ENCODE peak calls at places on chromosomes 7 and 10, in nine cellular contexts. B is midbrain; K is stimulated activated CD8-positive, alpha-beta memory T cell treated with anti-CD3 and anti-CD28 coated beads, Interleukin-4, amount 100 ng/mL, for 1 hour; N is adrenal gland; A is germinal center; S is CD14-positive monocyte; T is activated CD8-positive, alpha-beta memory T cell treated with anti-CD3 and anti-CD28 coated beads for 4 hours; Z is AG04450; P is HEK293T. W is an unnamed sample.

GRCh38 chr7:1062296-1063294 is 18.2 kb downstream of the GPR146 start:
- DNase-seq in A (peak), B (no peak), K (no peak), P (no peak), Z (no peak), N (no peak), S (no peak), T (no peak), W (no peak)

GRCh38 chr7:85776691-85777363 is 590.0 kb upstream of the SEMA3D start:
- DNase-seq in P (no peak), T (no peak), N (peak), K (no peak), A (no peak), S (no peak), B (no peak), Z (no peak), W (no peak)

GRCh38 chr10:27479016-27479415 is 25.1 kb upstream of the RAB18 start:
- DNase-seq in N (no peak), K (no peak), P (no peak), A (no peak), S (no peak), B (no peak), Z (no peak), T (no peak), W (no peak)

GRCh38 chr7:69246758-69247157 is 351.5 kb upstream of the AUTS2 start:
- DNase-seq in T (no peak), Z (no peak), P (no peak), B (peak), K (no peak), S (peak), A (no peak), N (peak), W (no peak)

GRCh38 chr7:13830604-13830915 is 158.9 kb downstream of the ETV1 start:
- DNase-seq in S (no peak), K (no peak), T (no peak), Z (no peak), P (no peak), B (no peak), N (no peak), A (no peak), W (no peak)

GRCh38 chr7:295155-296154 is 5.5 kb downstream of the FOXL3 start:
- DNase-seq in T (no peak), A (no peak), N (no peak), B (no peak), Z (no peak), P (no peak), S (peak), K (no peak), W (no peak)

GRCh38 chr7:51029586-51030230 is 247.0 kb upstream of the GRB10 start:
- DNase-seq in S (no peak), Z (peak), N (no peak), B (no peak), T (no peak), P (no peak), A (no peak), K (no peak), W (no peak)

GRCh38 chr10:24208661-24209420 is at the start of gene KIAA1217:
- DNase-seq in S (no peak), Z (no peak), N (peak), B (peak), T (no peak), A (no peak), K (no peak), P (peak), W (peak)

GRCh38 chr10:43437141-43437860 is 390 bp downstream of the ZNF487 start:
- DNase-seq in N (peak), Z (no peak), T (no peak), A (no peak), B (no peak), P (no peak), K (no peak), S (no peak), W (no peak)

GRCh38 chr7:28903779-28904538 is 54.2 kb downstream of the TRIL start:
- DNase-seq in T (no peak), N (no peak), A (no peak), P (no peak), B (no peak), S (no peak), Z (no peak), K (no peak), W (no peak)

GRCh38 chr7:80764132-80764531 is 125.7 kb downstream of the CD36 start:
- DNase-seq in T (no peak), Z (no peak), N (no peak), S (no peak), P (no peak), B (no peak), K (no peak), A (no peak), W (no peak)

GRCh38 chr10:131224106-131224505 is 87.4 kb downstream of the TCERG1L start:
- DNase-seq in B (no peak), Z (no peak), K (no peak), T (no peak), S (no peak), P (no peak), A (no peak), N (no peak), W (no peak)

GRCh38 chr10:77643795-77644468 is 6.3 kb upstream of the KCNMA1 start:
- DNase-seq in S (no peak), K (no peak), N (peak), T (no peak), Z (peak), P (peak), B (no peak), A (peak), W (no peak)

GRCh38 chr10:89283988-89284475 is 17.8 kb upstream of the IFIT2 start:
- DNase-seq in N (peak), T (no peak), S (no peak), Z (no peak), P (no peak), A (no peak), K (no peak), B (peak), W (peak)

GRCh38 chr7:151726875-151727578 is 149.9 kb downstream of the PRKAG2 start:
- DNase-seq in B (no peak), K (no peak), A (no peak), Z (no peak), P (no peak), N (no peak), S (no peak), T (no peak), W (no peak)

GRCh38 chr7:152709307-152710133 is 33.6 kb upstream of the XRCC2 start:
- DNase-seq in T (no peak), Z (no peak), N (no peak), P (no peak), A (no peak), B (no peak), K (no peak), S (no peak), W (no peak)

GRCh38 chr10:86110156-86110786 is 256.3 kb downstream of the GRID1 start:
- DNase-seq in A (no peak), Z (no peak), T (no peak), N (no peak), P (peak), B (no peak), K (no peak), S (no peak), W (no peak)

GRCh38 chr7:6200971-6201370 is 71.5 kb downstream of the CYTH3 start:
- DNase-seq in Z (no peak), N (no peak), P (no peak), K (no peak), S (no peak), A (no peak), B (no peak), T (no peak), W (no peak)

GRCh38 chr10:21517983-21518628 is 7.4 kb downstream of the SKIDA1 start:
- DNase-seq in A (no peak), Z (no peak), B (no peak), S (no peak), T (no peak), K (no peak), N (peak), P (no peak), W (no peak)

GRCh38 chr10:77820349-77820748 is 106.2 kb downstream of the DLG5 start:
- DNase-seq in S (no peak), P (no peak), T (no peak), K (no peak), N (no peak), B (no peak), A (no peak), Z (no peak), W (no peak)

GRCh38 chr7:88095-88926 is 104.1 kb upstream of the FAM20C start:
- DNase-seq in B (no peak), K (no peak), Z (no peak), A (no peak), N (no peak), P (peak), T (no peak), S (no peak), W (no peak)

GRCh38 chr10:878333-878753 is 53.2 kb downstream of the LARP4B start:
- DNase-seq in Z (peak), P (no peak), T (no peak), K (no peak), N (no peak), B (no peak), A (no peak), S (no peak), W (no peak)

GRCh38 chr10:76127984-76128589 is 696.7 kb downstream of the LRMDA start:
- DNase-seq in K (no peak), P (no peak), N (no peak), T (no peak), Z (no peak), B (no peak), A (no peak), S (no peak), W (no peak)

GRCh38 chr7:37945336-37945735 is 24.9 kb downstream of the EPDR1 start:
- DNase-seq in N (no peak), T (no peak), B (no peak), A (no peak), S (no peak), P (no peak), K (no peak), Z (no peak), W (no peak)

GRCh38 chr7:37526623-37527022 is 78.0 kb upstream of the ELMO1 start:
- DNase-seq in P (no peak), K (no peak), N (no peak), B (no peak), A (no peak), S (no peak), Z (no peak), T (no peak), W (no peak)

GRCh38 chr7:105188201-105188600 is 174.2 kb downstream of the KMT2E start:
- DNase-seq in A (no peak), P (no peak), T (no peak), S (no peak), N (no peak), Z (no peak), B (no peak), K (no peak), W (no peak)

GRCh38 chr10:78149193-78149592 is 115.5 kb downstream of the RPS24 start:
- DNase-seq in B (no peak), P (no peak), Z (no peak), N (no peak), T (no peak), A (no peak), K (no peak), S (no peak), W (no peak)

GRCh38 chr10:86579883-86580548 is 58.4 kb upstream of the WAPL start:
- DNase-seq in N (no peak), K (no peak), T (no peak), B (peak), S (no peak), A (no peak), Z (no peak), P (no peak), W (no peak)

GRCh38 chr10:126671402-126671975 is 996 bp upstream of the C10orf90 start:
- DNase-seq in B (peak), P (no peak), S (no peak), A (no peak), T (no peak), K (no peak), Z (no peak), N (no peak), W (no peak)

GRCh38 chr7:80611779-80612178 is 26.7 kb upstream of the CD36 start:
- DNase-seq in N (peak), P (no peak), K (no peak), S (no peak), Z (peak), B (no peak), A (no peak), T (no peak), W (peak)

GRCh38 chr7:108328174-108328651 is 128.0 kb downstream of the NRCAM start:
- DNase-seq in A (no peak), S (no peak), B (peak), P (peak), N (no peak), K (no peak), Z (no peak), T (no peak), W (no peak)

GRCh38 chr10:63548860-63549259 is 27.7 kb downstream of the REEP3 start:
- DNase-seq in A (no peak), Z (no peak), N (no peak), P (no peak), K (no peak), S (no peak), T (no peak), B (no peak), W (no peak)

GRCh38 chr10:100184426-100185219 is 1.2 kb downstream of the ERLIN1 start:
- DNase-seq in T (no peak), B (no peak), Z (no peak), K (no peak), A (peak), P (peak), N (no peak), S (no peak), W (no peak)

GRCh38 chr7:47839381-47839780 is 108.9 kb downstream of the PKD1L1 start:
- DNase-seq in Z (no peak), K (no peak), B (no peak), N (no peak), T (no peak), P (no peak), A (no peak), S (no peak), W (no peak)

GRCh38 chr10:90326498-90327267 is 531.2 kb downstream of the HTR7 start:
- DNase-seq in Z (no peak), P (no peak), T (no peak), K (no peak), S (no peak), N (no peak), B (no peak), A (no peak), W (no peak)

GRCh38 chr7:72406820-72407403 is 5.2 kb downstream of the CALN1 start:
- DNase-seq in N (no peak), P (no peak), K (no peak), A (no peak), T (no peak), S (no peak), Z (no peak), B (no peak), W (no peak)

GRCh38 chr10:98028168-98028770 is 2.2 kb downstream of the CRTAC1 start:
- DNase-seq in Z (no peak), T (peak), A (peak), S (no peak), N (peak), P (peak), K (peak), B (peak), W (no peak)

GRCh38 chr7:70638381-70639128 is 493.4 kb upstream of the GALNT17 start:
- DNase-seq in A (no peak), Z (no peak), T (no peak), P (no peak), N (no peak), K (no peak), S (no peak), B (no peak), W (no peak)